ENCODE peak calls at places on chromosomes 3 and 15, in seven cellular contexts. L, C, P, Z, Y, E and I are unnamed samples.

GRCh38 chr3:151912041-151912440 is 38.6 kb downstream of the SUCNR1 start:
- DNase-seq in L (peak; percentile 24), C (no peak), P (no peak), Z (no peak), Y (no peak), E (no peak), I (no peak)

GRCh38 chr3:133038089-133038730 is at the start of gene TMEM108:
- DNase-seq in L (peak; percentile 40), C (peak; percentile 19), P (peak; percentile 34), Z (no peak), Y (peak; percentile 62), E (peak; percentile 98), I (peak; percentile 39)

GRCh38 chr3:138009476-138010272 is at the start of gene CLDN18:
- DNase-seq in L (no peak), C (peak; percentile 10), P (no peak), Z (no peak), Y (no peak), E (peak; percentile 63), I (no peak)

GRCh38 chr15:81317642-81318017 is 6.3 kb downstream of the STARD5 start:
- DNase-seq in L (no peak), C (no peak), P (no peak), Z (no peak), Y (no peak), E (no peak), I (no peak)

GRCh38 chr15:63060699-63061098 is 18.2 kb downstream of the TPM1 start:
- DNase-seq in L (no peak), C (no peak), P (peak; percentile 2), Z (no peak), Y (no peak), E (no peak), I (no peak)

GRCh38 chr3:119310052-119310451 is 15.9 kb downstream of the ARHGAP31 start:
- DNase-seq in L (peak; percentile 32), C (peak; percentile 93), P (peak; percentile 94), Z (no peak), Y (no peak), E (peak; percentile 34), I (peak; percentile 99)

GRCh38 chr3:57228734-57229505 is 1.4 kb downstream of the APPL1 start:
- DNase-seq in L (peak; percentile 70), C (peak; percentile 85), P (peak; percentile 77), Z (no peak), Y (no peak), E (no peak), I (no peak)

GRCh38 chr15:43441316-43441715 is 51.6 kb downstream of the TP53BP1 start:
- DNase-seq in L (peak; percentile 19), C (peak; percentile 34), P (peak; percentile 67), Z (no peak), Y (no peak), E (no peak), I (peak; percentile 13)

GRCh38 chr3:30538787-30539186 is 67.6 kb upstream of the TGFBR2 start:
- DNase-seq in L (peak; percentile 76), C (peak; percentile 28), P (peak; percentile 56), Z (no peak), Y (no peak), E (no peak), I (peak; percentile 64)

GRCh38 chr3:128080323-128080898 is 28.2 kb downstream of the SEC61A1 start:
- DNase-seq in L (peak; percentile 29), C (peak; percentile 95), P (peak; percentile 92), Z (no peak), Y (no peak), E (no peak), I (peak; percentile 77)

GRCh38 chr3:192332386-192333291 is 394.7 kb downstream of the FGF12 start:
- DNase-seq in L (no peak), C (no peak), P (no peak), Z (no peak), Y (no peak), E (peak; percentile 68), I (no peak)

GRCh38 chr15:67840747-67841634 is 1.1 kb upstream of the RNU6-1 start:
- DNase-seq in L (no peak), C (peak; percentile 47), P (peak; percentile 72), Z (no peak), Y (peak; percentile 56), E (no peak), I (no peak)
- H3K4me3 ChIP-seq in L (peak overlapping the region; percentile 98), C (peak overlapping the region; percentile 97), P (peak overlapping the region; percentile 91), Z (peak overlapping the region; percentile 64), Y (peak overlapping the region; percentile 95), E (peak overlapping the region; percentile 66), I (peak overlapping the region; percentile 96)

GRCh38 chr3:65999606-66000005 is 39.1 kb downstream of the MAGI1 start:
- DNase-seq in L (no peak), C (no peak), P (no peak), Z (no peak), Y (no peak), E (no peak), I (no peak)

GRCh38 chr3:65995030-65995429 is 43.7 kb downstream of the MAGI1 start:
- DNase-seq in L (peak; percentile 75), C (peak; percentile 58), P (peak; percentile 53), Z (no peak), Y (no peak), E (no peak), I (peak; percentile 23)

GRCh38 chr3:66000506-66000905 is 38.2 kb downstream of the MAGI1 start:
- DNase-seq in L (no peak), C (no peak), P (no peak), Z (no peak), Y (no peak), E (no peak), I (no peak)

GRCh38 chr3:65993134-65993900 is 45.4 kb downstream of the MAGI1 start:
- DNase-seq in L (no peak), C (no peak), P (no peak), Z (no peak), Y (no peak), E (no peak), I (no peak)

DNA sequence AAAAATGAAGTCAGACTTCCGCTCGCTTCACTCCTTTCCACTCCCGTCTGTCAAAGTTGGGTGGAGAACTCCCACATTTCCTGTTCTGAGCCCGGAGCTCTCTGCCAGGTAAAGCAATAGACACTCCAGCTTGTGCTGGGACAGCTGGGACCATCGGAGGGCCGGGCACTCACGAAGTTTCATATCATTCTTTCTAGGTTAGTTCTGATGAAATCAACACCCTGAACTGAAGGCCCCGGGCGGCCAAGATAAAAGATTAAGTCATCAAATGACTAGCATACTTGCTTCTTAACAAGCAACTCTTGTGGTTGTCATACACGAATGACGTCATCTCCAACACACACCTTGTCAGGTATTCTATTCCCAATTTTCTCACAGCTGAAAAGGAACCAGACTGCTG is 42.1 kb downstream of the MAGI1 start:
- DNase-seq in L (peak; percentile 96), C (no peak), P (no peak), Z (no peak), Y (no peak), E (peak; percentile 36), I (no peak)
- H3K4me3 ChIP-seq in L (no peak overlapping the region), C (no peak overlapping the region), P (no peak overlapping the region), Z (no peak overlapping the region), Y (no peak overlapping the region), E (no peak overlapping the region), I (no peak overlapping the region)

DNA sequence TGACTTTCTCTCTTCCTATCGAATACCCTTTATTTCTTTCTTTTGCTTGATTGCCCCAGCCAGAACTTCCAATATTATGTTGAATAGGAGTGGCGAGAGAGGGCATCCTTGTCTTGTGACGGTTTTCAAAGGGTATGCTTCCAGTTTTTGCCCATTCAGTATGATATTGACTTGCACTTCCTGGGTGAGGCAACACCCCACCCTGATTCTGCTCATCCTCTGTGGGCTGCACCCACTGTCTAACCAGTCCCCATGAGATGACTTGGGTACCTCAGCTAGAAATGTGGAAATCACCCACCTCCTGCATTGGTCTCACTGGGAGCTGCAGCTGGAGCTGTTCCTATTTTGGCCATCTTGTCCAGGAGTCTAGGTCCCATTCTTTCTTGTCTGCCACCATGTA is 44.8 kb upstream of the KCNH8 start:
- DNase-seq in L (no peak), C (no peak), P (no peak), Z (no peak), Y (no peak), E (no peak), I (no peak)
- H3K4me3 ChIP-seq in L (no peak overlapping the region), C (no peak overlapping the region), P (no peak overlapping the region), Z (no peak overlapping the region), Y (peak overlapping the region; percentile 33), E (peak overlapping the region; percentile 55), I (no peak overlapping the region)

GRCh38 chr3:140682586-140682985 is 4.7 kb downstream of the TRIM42 start:
- DNase-seq in L (no peak), C (no peak), P (no peak), Z (no peak), Y (no peak), E (no peak), I (no peak)

GRCh38 chr3:140686948-140687347 is 9.1 kb downstream of the TRIM42 start:
- DNase-seq in L (no peak), C (no peak), P (no peak), Z (no peak), Y (no peak), E (no peak), I (no peak)

DNA sequence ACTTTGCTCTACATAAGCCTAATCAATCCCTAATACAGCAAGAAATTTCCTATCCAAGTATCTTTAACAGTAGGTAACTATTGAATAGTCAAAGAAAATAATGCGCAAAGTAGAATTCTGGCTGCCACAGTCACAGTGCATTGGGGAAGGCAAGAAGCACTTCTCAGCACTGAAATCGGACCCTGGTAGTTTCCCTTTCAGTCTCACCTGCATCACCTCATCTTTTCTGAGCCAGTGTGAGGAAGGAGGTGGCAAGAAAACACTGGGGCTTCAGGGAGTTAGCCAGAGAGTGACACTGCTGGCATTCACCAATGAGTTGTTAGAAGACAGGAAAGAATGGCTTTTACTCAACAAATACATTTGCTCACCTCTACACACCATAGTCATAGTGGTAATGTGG is 8.3 kb downstream of the TRIM42 start:
- DNase-seq in L (no peak), C (no peak), P (no peak), Z (no peak), Y (no peak), E (no peak), I (no peak)
- H3K4me3 ChIP-seq in L (no peak overlapping the region), C (no peak overlapping the region), P (no peak overlapping the region), Z (no peak overlapping the region), Y (no peak overlapping the region), E (no peak overlapping the region), I (no peak overlapping the region)

GRCh38 chr15:37813306-37813705 is 121.1 kb upstream of the TMCO5A start:
- DNase-seq in L (no peak), C (no peak), P (no peak), Z (no peak), Y (no peak), E (no peak), I (no peak)
- H3K4me3 ChIP-seq in L (no peak overlapping the region), C (no peak overlapping the region), P (no peak overlapping the region), Z (no peak overlapping the region), Y (no peak overlapping the region), E (no peak overlapping the region), I (no peak overlapping the region)